ENCODE peak calls at places on chromosomes 13 and 19, in ten cellular contexts. M is omental fat pad; C is right cardiac atrium; E is lower lobe of right lung; S is activated CD4-positive, CD25-positive, alpha-beta regulatory T cell treated with anti-CD3 and anti-CD28 coated beads, Interleukin-2, amount 50 U/mL, for 24 hours; G is body of pancreas; K is heart left ventricle; U is left cardiac atrium; W is stimulated activated naive B cell treated with anti-CD40 and anti-IgM and Interleukin-4, amounts not matched to agents 10 μg/mL and 1 μg/mL and 100 μg/mL, for 72 hours; O is upper lobe of left lung. F is an unnamed sample.

GRCh38 chr13:45048890-45049407 is 59.6 kb downstream of the GPALPP1 start:
- ATAC-seq in M (no peak), C (no peak), E (no peak), S (peak), G (no peak), K (no peak), U (no peak), W (peak), O (no peak), F (no peak)

GRCh38 chr13:71712988-71713653 is 153.9 kb downstream of the DACH1 start:
- ATAC-seq in M (no peak), C (peak), E (peak), S (no peak), G (no peak), K (peak), U (no peak), W (no peak), O (no peak), F (no peak)

GRCh38 chr13:59492030-59492636 is 671.6 kb downstream of the DIAPH3 start:
- ATAC-seq in M (no peak), C (no peak), E (no peak), S (no peak), G (no peak), K (no peak), U (no peak), W (no peak), O (no peak), F (no peak)

GRCh38 chr19:13281567-13282291 is 131.5 kb downstream of the IER2 start:
- ATAC-seq in M (no peak), C (no peak), E (no peak), S (no peak), G (no peak), K (no peak), U (no peak), W (no peak), O (no peak), F (no peak)

GRCh38 chr19:16233836-16234551 is 36.3 kb downstream of the AP1M1 start:
- ATAC-seq in M (no peak), C (peak), E (no peak), S (no peak), G (no peak), K (no peak), U (no peak), W (no peak), O (no peak), F (no peak)

GRCh38 chr13:106008540-106008939 is 526.9 kb downstream of the EFNB2 start:
- ATAC-seq in M (no peak), C (no peak), E (no peak), S (no peak), G (no peak), K (no peak), U (no peak), W (no peak), O (no peak), F (no peak)

GRCh38 chr13:46698910-46699460 is 98.0 kb downstream of the ESD start:
- ATAC-seq in M (no peak), C (peak), E (no peak), S (no peak), G (no peak), K (peak), U (peak), W (no peak), O (no peak), F (no peak)

GRCh38 chr13:79128158-79128557 is 277.9 kb downstream of the RBM26 start:
- ATAC-seq in M (peak), C (no peak), E (no peak), S (no peak), G (no peak), K (no peak), U (no peak), W (no peak), O (no peak), F (no peak)

GRCh38 chr13:62014299-62014698 is 598.6 kb upstream of the PCDH20 start:
- ATAC-seq in M (no peak), C (no peak), E (no peak), S (no peak), G (no peak), K (no peak), U (no peak), W (no peak), O (no peak), F (no peak)

GRCh38 chr13:38670627-38671026 is 16.2 kb upstream of the FREM2 start:
- ATAC-seq in M (peak), C (no peak), E (peak), S (no peak), G (no peak), K (no peak), U (no peak), W (no peak), O (no peak), F (no peak)

GRCh38 chr19:919157-920050 is 2.3 kb downstream of the KISS1R start:
- ATAC-seq in M (no peak), C (no peak), E (peak), S (peak), G (no peak), K (no peak), U (no peak), W (peak), O (no peak), F (no peak)

GRCh38 chr13:94849254-94849653 is 136.9 kb upstream of the SOX21 start:
- ATAC-seq in M (no peak), C (no peak), E (peak), S (no peak), G (no peak), K (no peak), U (no peak), W (no peak), O (no peak), F (no peak)

GRCh38 chr13:110113284-110113764 is 193.6 kb downstream of the COL4A1 start:
- ATAC-seq in M (no peak), C (no peak), E (no peak), S (no peak), G (no peak), K (no peak), U (no peak), W (no peak), O (no peak), F (no peak)

GRCh38 chr13:24159921-24160324 is 597 bp upstream of the SPATA13 start:
- ATAC-seq in M (no peak), C (no peak), E (peak), S (no peak), G (peak), K (no peak), U (no peak), W (no peak), O (no peak), F (no peak)

GRCh38 chr13:41995946-41996345 is 35.0 kb upstream of the VWA8 start:
- ATAC-seq in M (peak), C (peak), E (no peak), S (peak), G (no peak), K (peak), U (peak), W (no peak), O (no peak), F (no peak)

GRCh38 chr13:32426191-32426980 is 1.5 kb downstream of the N4BP2L1 start:
- ATAC-seq in M (no peak), C (peak), E (peak), S (peak), G (no peak), K (no peak), U (no peak), W (peak), O (peak), F (no peak)

GRCh38 chr19:45906221-45906620 is 3.8 kb upstream of the MYPOP start:
- ATAC-seq in M (no peak), C (no peak), E (no peak), S (no peak), G (no peak), K (no peak), U (no peak), W (no peak), O (no peak), F (no peak)

GRCh38 chr13:113774177-113775107 is 15.4 kb downstream of the TMEM255B start:
- ATAC-seq in M (peak), C (peak), E (no peak), S (no peak), G (peak), K (no peak), U (no peak), W (no peak), O (no peak), F (peak)

GRCh38 chr13:95644611-95645052 is at the start of gene DZIP1:
- ATAC-seq in M (peak), C (peak), E (peak), S (no peak), G (peak), K (peak), U (peak), W (peak), O (peak), F (peak)

GRCh38 chr19:2602391-2603181 is 99.9 kb downstream of the GNG7 start:
- ATAC-seq in M (peak), C (peak), E (peak), S (no peak), G (peak), K (peak), U (peak), W (no peak), O (peak), F (peak)

GRCh38 chr13:51784097-51784496 is 19.9 kb downstream of the DHRS12 start:
- ATAC-seq in M (no peak), C (no peak), E (no peak), S (no peak), G (no peak), K (no peak), U (no peak), W (no peak), O (no peak), F (no peak)

GRCh38 chr19:49145485-49146407 is 9.4 kb downstream of the HRC start:
- ATAC-seq in M (no peak), C (peak), E (peak), S (peak), G (no peak), K (no peak), U (peak), W (peak), O (peak), F (peak)

GRCh38 chr13:110068176-110068473 is 238.8 kb downstream of the COL4A1 start:
- ATAC-seq in M (peak), C (peak), E (no peak), S (no peak), G (no peak), K (no peak), U (no peak), W (no peak), O (peak), F (no peak)

GRCh38 chr19:1251233-1251502 is 2.8 kb downstream of the MIDN start:
- ATAC-seq in M (no peak), C (no peak), E (no peak), S (no peak), G (no peak), K (no peak), U (no peak), W (no peak), O (no peak), F (no peak)

GRCh38 chr19:47035495-47036232 is 12.8 kb downstream of the TMEM160 start:
- ATAC-seq in M (peak), C (peak), E (peak), S (peak), G (peak), K (peak), U (peak), W (peak), O (peak), F (peak)

GRCh38 chr13:38577048-38577447 is 109.8 kb upstream of the FREM2 start:
- ATAC-seq in M (no peak), C (no peak), E (peak), S (no peak), G (no peak), K (no peak), U (no peak), W (no peak), O (peak), F (no peak)

GRCh38 chr13:84972907-84973306 is 826.3 kb downstream of the SLITRK6 start:
- ATAC-seq in M (no peak), C (no peak), E (no peak), S (no peak), G (no peak), K (no peak), U (no peak), W (peak), O (no peak), F (no peak)

GRCh38 chr19:44741841-44742352 is 6.6 kb upstream of the BCL3 start:
- ATAC-seq in M (peak), C (peak), E (peak), S (peak), G (peak), K (peak), U (peak), W (peak), O (peak), F (peak)